ENCODE peak calls at places on chromosome 6, in five cellular contexts. R is M059J, F is GM04503, W is astrocyte, P is left cardiac atrium. U is an unnamed sample.

GRCh38 chr6:46899636-46900035 is 22.1 kb downstream of the ADGRF5 start:
- DNase-seq in F (no peak), W (peak), P (no peak), R (peak), U (no peak)

GRCh38 chr6:169988769-169989550 is 237.5 kb downstream of the ERMARD start:
- DNase-seq in R (no peak), P (no peak), F (no peak), W (no peak), U (no peak)

GRCh38 chr6:63808576-63808975 is 173.0 kb downstream of the PHF3 start:
- DNase-seq in W (no peak), R (no peak), P (no peak), F (no peak), U (no peak)

GRCh38 chr6:137846274-137846673 is 20.8 kb upstream of the TNFAIP3 start:
- DNase-seq in F (no peak), R (no peak), P (no peak), W (no peak), U (no peak)

GRCh38 chr6:42374027-42374669 is 77.6 kb downstream of the TRERF1 start:
- DNase-seq in W (no peak), F (no peak), P (no peak), R (no peak), U (no peak)

GRCh38 chr6:158285321-158285960 is 26.8 kb upstream of the TULP4 start:
- DNase-seq in R (peak), P (no peak), F (no peak), W (peak), U (no peak)

GRCh38 chr6:148595550-148595949 is 151.3 kb upstream of the UST start:
- DNase-seq in P (no peak), W (no peak), F (no peak), R (no peak), U (no peak)

GRCh38 chr6:54283877-54284860 is 24.1 kb upstream of the TINAG start:
- DNase-seq in W (no peak), P (no peak), R (peak), F (no peak), U (no peak)

U was measured in uterus.